ENCODE peak calls at places on chromosomes 3 and 15, in four cellular contexts. K, R, P and Y are unnamed samples.

GRCh38 chr15:69297642-69298353 is 914 bp upstream of the PAQR5 start:
- DNase-seq in K (peak; percentile 51), R (no peak), P (no peak), Y (no peak)

GRCh38 chr3:15051531-15051930 is 13.6 kb downstream of the MRPS25 start:
- DNase-seq in K (no peak), R (no peak), P (no peak), Y (no peak)

GRCh38 chr3:14600075-14600474 is 51.5 kb upstream of the CCDC174 start:
- DNase-seq in K (no peak), R (no peak), P (no peak), Y (no peak)

GRCh38 chr15:72994778-72995177 is 57.5 kb upstream of the NEO1 start:
- DNase-seq in K (no peak), R (no peak), P (no peak), Y (no peak)

GRCh38 chr3:179666436-179667035 is 13.7 kb downstream of the USP13 start:
- DNase-seq in K (peak; percentile 68), R (no peak), P (no peak), Y (no peak)

GRCh38 chr3:32455609-32456428 is 46.8 kb downstream of the CMTM6 start:
- DNase-seq in K (no peak), R (no peak), P (no peak), Y (peak; percentile 35)

GRCh38 chr15:77484994-77485393 is 64.3 kb downstream of the HMG20A start:
- DNase-seq in K (no peak), R (no peak), P (no peak), Y (no peak)

GRCh38 chr3:15360786-15361493 is 28.6 kb upstream of the SH3BP5 start:
- DNase-seq in K (no peak), R (no peak), P (no peak), Y (no peak)

GRCh38 chr3:146164951-146165350 is 4.0 kb upstream of the PLOD2 start:
- DNase-seq in K (no peak), R (no peak), P (peak; percentile 2), Y (no peak)

GRCh38 chr3:65402597-65402996 is 636.1 kb downstream of the MAGI1 start:
- DNase-seq in K (no peak), R (peak; percentile 94), P (peak; percentile 92), Y (no peak)

GRCh38 chr3:9105421-9105820 is 142.1 kb upstream of the RAD18 start:
- DNase-seq in K (no peak), R (no peak), P (no peak), Y (no peak)

GRCh38 chr3:28915711-28916481 is 365.0 kb upstream of the RBMS3 start:
- DNase-seq in K (no peak), R (peak; percentile 15), P (peak; percentile 14), Y (no peak)

GRCh38 chr15:38130739-38131498 is 121.7 kb upstream of the SPRED1 start:
- DNase-seq in K (peak; percentile 90), R (peak; percentile 95), P (peak; percentile 56), Y (no peak)

GRCh38 chr3:126982522-126983175 is at the start of gene PLXNA1:
- DNase-seq in K (peak; percentile 87), R (peak; percentile 58), P (peak; percentile 82), Y (peak; percentile 94)

GRCh38 chr3:78390221-78390620 is 1350.3 kb downstream of the ROBO2 start:
- DNase-seq in K (no peak), R (no peak), P (no peak), Y (no peak)

GRCh38 chr3:157154563-157155333 is 5.2 kb downstream of the CCNL1 start:
- DNase-seq in K (no peak), R (no peak), P (no peak), Y (no peak)

GRCh38 chr3:72338942-72339749 is 509.1 kb downstream of the SHQ1 start:
- DNase-seq in K (peak; percentile 78), R (peak; percentile 83), P (peak; percentile 74), Y (peak; percentile 89)

GRCh38 chr15:52481915-52482314 is 46.8 kb downstream of the MYO5A start:
- DNase-seq in K (no peak), R (peak; percentile 78), P (no peak), Y (no peak)

GRCh38 chr3:33360136-33360825 is 79.9 kb downstream of the UBP1 start:
- DNase-seq in K (no peak), R (peak; percentile 85), P (no peak), Y (no peak)

GRCh38 chr15:47750030-47750739 is 32.9 kb downstream of the SEMA6D start:
- DNase-seq in K (no peak), R (peak; percentile 83), P (peak; percentile 25), Y (no peak)

GRCh38 chr3:123300572-123300971 is 98.8 kb downstream of the SEC22A start:
- DNase-seq in K (no peak), R (no peak), P (no peak), Y (no peak)